ENCODE peak calls at places on chromosomes 12 and 14, in ten cellular contexts. K is OCI-LY7; B is naive thymus-derived CD4-positive, alpha-beta T cell; Q is heart left ventricle; Z is GM23248; U is astrocyte of the spinal cord; P is astrocyte of the cerebellum; L is spleen; G is choroid plexus epithelial cell; W is right lobe of liver. Y is an unnamed sample.

GRCh38 chr12:123142948-123143752 is 7.7 kb downstream of the PITPNM2 start:
- DNase-seq in Q (no peak), B (no peak), G (peak; percentile 49), U (peak; percentile 53), L (no peak), Z (no peak), W (no peak), P (no peak), K (no peak), Y (no peak)

GRCh38 chr12:99367181-99367580 is 280.4 kb upstream of the GARIN6 start:
- DNase-seq in P (no peak), U (no peak), L (no peak), B (no peak), W (no peak), Z (no peak), K (no peak), G (no peak), Q (no peak), Y (no peak)

GRCh38 chr12:112111931-112112330 is 3.3 kb upstream of the NAA25 start:
- DNase-seq in Z (no peak), K (no peak), L (no peak), G (no peak), B (no peak), W (no peak), P (no peak), U (no peak), Q (no peak), Y (no peak)

GRCh38 chr12:17975239-17975638 is 114.8 kb downstream of the RERGL start:
- DNase-seq in W (no peak), B (no peak), Z (no peak), U (no peak), Q (no peak), P (no peak), G (no peak), K (no peak), L (no peak), Y (no peak)

GRCh38 chr12:101713059-101713682 is 15.7 kb downstream of the CHPT1 start:
- DNase-seq in B (no peak), P (no peak), Q (no peak), Z (no peak), U (no peak), G (peak; percentile 41), K (no peak), W (peak; percentile 83), L (no peak), Y (no peak)

GRCh38 chr12:68224613-68225285 is 861 bp downstream of the IL26 start:
- DNase-seq in P (peak; percentile 34), L (no peak), U (peak; percentile 84), Z (peak; percentile 89), B (no peak), W (no peak), K (no peak), G (peak; percentile 84), Q (no peak), Y (no peak)

GRCh38 chr14:55580401-55581010 is 499 bp downstream of the KTN1 start:
- DNase-seq in L (peak; percentile 93), W (peak; percentile 70), Z (peak; percentile 67), B (peak; percentile 52), K (peak; percentile 75), P (no peak), U (no peak), Q (peak; percentile 81), G (no peak), Y (no peak)

GRCh38 chr12:115871714-115872113 is 405.8 kb downstream of the MED13L start:
- DNase-seq in U (peak; percentile 5), G (peak; percentile 57), K (peak; percentile 31), Z (peak; percentile 50), L (no peak), W (no peak), B (no peak), P (no peak), Q (no peak), Y (peak; percentile 59)

GRCh38 chr12:76244298-76244697 is 103.9 kb downstream of the BBS10 start:
- DNase-seq in U (no peak), P (no peak), L (no peak), B (no peak), W (no peak), Z (no peak), G (no peak), Q (no peak), K (no peak), Y (no peak)

GRCh38 chr14:52352546-52352945 is 38.4 kb downstream of the PTGER2 start:
- DNase-seq in U (no peak), G (no peak), W (no peak), B (no peak), K (no peak), Q (no peak), Z (no peak), P (no peak), L (no peak), Y (no peak)

GRCh38 chr14:104362761-104363605 is 216.6 kb upstream of the C14orf180 start:
- DNase-seq in P (no peak), Z (no peak), Q (peak; percentile 48), G (no peak), W (no peak), L (no peak), K (no peak), B (no peak), U (no peak), Y (no peak)

GRCh38 chr12:66763453-66763852 is 84.6 kb upstream of the GRIP1 start:
- DNase-seq in U (no peak), K (no peak), B (no peak), G (no peak), W (no peak), Z (no peak), Q (no peak), P (no peak), L (no peak), Y (no peak)

GRCh38 chr12:91355150-91356006 is 172.8 kb upstream of the DCN start:
- DNase-seq in G (peak; percentile 90), Q (peak; percentile 66), L (peak; percentile 73), Z (peak; percentile 89), U (peak; percentile 72), B (peak; percentile 17), P (peak; percentile 65), K (peak; percentile 50), W (peak; percentile 58), Y (peak; percentile 56)

GRCh38 chr14:61065671-61066070 is 84.6 kb downstream of the SLC38A6 start:
- DNase-seq in U (no peak), Q (no peak), Z (no peak), B (no peak), K (no peak), G (no peak), W (no peak), P (no peak), L (no peak), Y (no peak)

GRCh38 chr14:77311217-77311616 is 9.5 kb downstream of the POMT2 start:
- DNase-seq in W (no peak), P (no peak), B (no peak), K (no peak), Z (peak; percentile 77), Q (no peak), L (no peak), G (no peak), U (no peak), Y (no peak)

DNA sequence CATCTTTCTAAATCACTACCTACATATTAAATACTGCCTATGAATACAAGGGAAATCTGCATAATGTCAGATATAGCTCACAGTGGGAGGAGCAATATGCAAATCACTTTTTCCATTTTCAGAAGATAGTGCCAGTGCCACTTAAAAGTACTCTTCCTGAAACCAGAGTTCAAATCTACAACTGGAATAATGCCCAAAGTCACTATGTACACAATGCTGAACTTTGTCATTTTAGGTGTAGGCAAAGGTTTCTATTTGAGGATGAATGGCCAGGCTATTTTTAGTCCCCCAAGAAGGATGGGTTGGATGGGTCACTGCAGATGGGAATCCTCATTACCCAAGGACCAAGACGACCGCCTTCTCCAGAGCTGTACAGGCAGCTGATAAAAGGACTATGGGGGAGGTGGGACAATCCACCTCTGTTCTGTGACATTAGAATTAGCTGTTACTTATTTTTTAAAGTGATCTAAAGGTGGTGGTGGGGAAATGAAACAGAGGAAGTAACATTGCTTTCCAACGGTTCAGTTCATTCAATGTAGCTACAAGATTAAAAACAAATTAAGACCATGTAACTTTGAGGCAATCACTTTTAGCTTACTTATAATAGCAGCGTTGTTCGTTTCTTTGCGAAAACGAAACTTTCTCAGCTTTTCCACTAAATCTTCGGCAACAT is 5.6 kb downstream of the GMFB start:
- DNase-seq in B (no peak), G (no peak), W (no peak), Z (no peak), Q (no peak), P (no peak), K (peak; percentile 71), L (no peak), U (no peak), Y (no peak)
- H3K4me3 ChIP-seq in B (no peak overlapping the region), G (no peak overlapping the region), W (no peak overlapping the region), Z (no peak overlapping the region), Q (no peak overlapping the region), P (no peak overlapping the region), K (peak overlapping the region; percentile 87), L (peak overlapping the region; percentile 38), U (no peak overlapping the region), Y (no peak overlapping the region)

DNA sequence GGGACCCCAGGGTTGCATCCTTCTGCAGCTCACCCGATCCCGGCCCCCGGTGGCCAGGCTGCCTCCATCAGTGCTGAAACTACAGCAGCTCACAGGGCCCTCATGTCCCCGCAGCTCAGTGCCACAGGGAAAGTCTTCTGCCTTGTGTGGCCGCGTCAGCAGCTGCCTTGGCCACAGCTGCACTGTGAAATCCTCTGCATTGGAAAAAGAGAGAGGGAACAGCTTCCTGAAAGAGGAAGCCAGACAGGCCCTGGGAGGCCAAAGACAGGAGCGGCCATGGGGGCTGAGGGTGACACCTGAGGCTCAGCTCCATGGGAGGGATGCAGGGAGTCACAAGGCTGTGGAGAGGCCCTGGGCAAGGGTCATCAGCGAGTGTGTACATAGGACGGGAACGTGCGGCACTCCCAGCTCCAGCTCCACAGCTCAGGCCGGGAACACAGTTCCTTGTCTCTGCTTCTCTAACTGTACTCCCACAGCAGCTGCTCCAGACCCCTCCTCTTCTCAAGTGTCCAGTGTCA is 32.7 kb downstream of the PARP2 start:
- DNase-seq in B (no peak), Z (no peak), K (no peak), U (no peak), L (no peak), G (no peak), Q (no peak), W (peak; percentile 69), P (no peak), Y (no peak)
- H3K4me3 ChIP-seq in B (no peak overlapping the region), Z (no peak overlapping the region), K (no peak overlapping the region), U (no peak overlapping the region), L (no peak overlapping the region), G (no peak overlapping the region), Q (no peak overlapping the region), W (no peak overlapping the region), P (no peak overlapping the region), Y (no peak overlapping the region)

GRCh38 chr12:126443977-126444376 is 1378.7 kb downstream of the AACS start:
- DNase-seq in Q (no peak), K (no peak), G (no peak), B (no peak), Z (no peak), L (no peak), W (no peak), U (no peak), P (no peak), Y (no peak)

GRCh38 chr12:126447346-126447745 is 1382.1 kb downstream of the AACS start:
- DNase-seq in L (no peak), Z (no peak), P (no peak), Q (no peak), U (no peak), B (no peak), K (peak; percentile 18), G (no peak), W (no peak), Y (no peak)
- H3K4me3 ChIP-seq in L (no peak overlapping the region), Z (no peak overlapping the region), P (no peak overlapping the region), Q (no peak overlapping the region), U (no peak overlapping the region), B (no peak overlapping the region), K (no peak overlapping the region), G (no peak overlapping the region), W (no peak overlapping the region), Y (no peak overlapping the region)

GRCh38 chr14:74941676-74942097 is 13.7 kb downstream of the PGF start:
- DNase-seq in Z (peak; percentile 80), B (peak; percentile 57), U (no peak), G (peak; percentile 58), Q (peak; percentile 82), K (peak; percentile 71), P (no peak), L (peak; percentile 88), W (peak; percentile 66), Y (no peak)
- H3K4me3 ChIP-seq in Z (no peak overlapping the region), B (peak overlapping the region; percentile 41), U (no peak overlapping the region), G (no peak overlapping the region), Q (no peak overlapping the region), K (peak overlapping the region; percentile 62), P (no peak overlapping the region), L (peak overlapping the region; percentile 38), W (no peak overlapping the region), Y (no peak overlapping the region)

Y was measured in HAP-1.